ENCODE peak calls at places on chromosomes 12 and 14, in ten cellular contexts. N, M, L, D, A, K, P, O, X and Y are unnamed samples.

GRCh38 chr14:99944241-99944651 is 121.0 kb upstream of the EVL start:
- DNase-seq in L (no peak), K (no peak), P (no peak), D (no peak), M (no peak), O (no peak), N (no peak), A (no peak), X (no peak), Y (no peak)

GRCh38 chr14:98345186-98345585 is 926.8 kb downstream of the BCL11B start:
- DNase-seq in M (no peak), K (no peak), P (no peak), X (no peak), D (no peak), N (no peak), L (no peak), O (no peak), A (no peak), Y (no peak)

GRCh38 chr12:47867496-47867941 is 37.3 kb downstream of the VDR start:
- DNase-seq in L (no peak), K (peak; percentile 46), A (no peak), M (no peak), O (no peak), N (peak; percentile 61), X (peak; percentile 62), P (no peak), D (peak; percentile 65), Y (no peak)

GRCh38 chr14:67999693-68000384 is 180.3 kb downstream of the RAD51B start:
- DNase-seq in A (no peak), L (no peak), P (no peak), M (no peak), O (no peak), D (no peak), K (no peak), X (peak; percentile 37), N (peak; percentile 47), Y (no peak)

GRCh38 chr12:106187155-106187789 is 48.5 kb upstream of the NUAK1 start:
- DNase-seq in D (no peak), M (no peak), K (no peak), X (no peak), L (no peak), O (no peak), A (no peak), N (no peak), P (no peak), Y (no peak)

GRCh38 chr14:94769413-94770250 is at the start of gene GSC:
- DNase-seq in P (no peak), L (no peak), N (no peak), K (no peak), M (no peak), O (peak; percentile 40), A (peak; percentile 41), D (no peak), X (no peak), Y (peak; percentile 69)

GRCh38 chr14:61710853-61711817 is 15.8 kb downstream of the HIF1A start:
- DNase-seq in P (no peak), O (no peak), L (no peak), M (no peak), A (no peak), X (no peak), K (peak; percentile 63), N (no peak), D (no peak), Y (no peak)

GRCh38 chr12:72035625-72036024 is 97.0 kb downstream of the TPH2 start:
- DNase-seq in X (no peak), K (no peak), O (no peak), A (no peak), L (no peak), M (no peak), P (no peak), D (no peak), N (no peak), Y (no peak)

GRCh38 chr14:34081126-34081575 is 130.3 kb upstream of the EGLN3 start:
- DNase-seq in X (no peak), D (no peak), L (no peak), P (no peak), O (no peak), M (no peak), N (no peak), A (no peak), K (peak; percentile 46), Y (no peak)

GRCh38 chr12:64737539-64737938 is 21.7 kb downstream of the GNS start:
- DNase-seq in A (peak; percentile 10), X (no peak), L (peak; percentile 14), K (peak; percentile 97), N (no peak), M (no peak), D (peak; percentile 11), O (no peak), P (no peak), Y (no peak)

GRCh38 chr14:56143025-56143424 is 24.8 kb downstream of the PELI2 start:
- DNase-seq in O (no peak), L (no peak), D (no peak), X (no peak), A (no peak), K (no peak), N (no peak), P (no peak), M (no peak), Y (no peak)

GRCh38 chr12:85794551-85794950 is 41.7 kb downstream of the RASSF9 start:
- DNase-seq in N (no peak), O (no peak), P (no peak), M (no peak), D (no peak), K (no peak), L (no peak), X (no peak), A (no peak), Y (no peak)

GRCh38 chr14:90698379-90698869 is 117.8 kb downstream of the TTC7B start:
- DNase-seq in N (peak; percentile 33), K (peak; percentile 84), M (no peak), X (peak; percentile 33), L (no peak), O (peak; percentile 24), A (no peak), D (no peak), P (no peak), Y (no peak)

GRCh38 chr14:78836777-78837176 is 666.6 kb downstream of the NRXN3 start:
- DNase-seq in M (no peak), D (peak; percentile 17), P (no peak), N (no peak), L (no peak), O (peak; percentile 78), K (peak; percentile 80), X (peak; percentile 23), A (peak; percentile 0), Y (peak; percentile 69)

GRCh38 chr12:1920971-1921370 is 2.5 kb upstream of the CACNA2D4 start:
- DNase-seq in A (no peak), K (no peak), L (no peak), O (peak; percentile 50), M (no peak), D (no peak), P (peak; percentile 78), N (no peak), X (no peak), Y (no peak)

GRCh38 chr12:42468341-42468821 is 121.2 kb downstream of the PRICKLE1 start:
- DNase-seq in P (no peak), L (no peak), N (no peak), K (no peak), D (no peak), A (no peak), M (no peak), O (no peak), X (no peak), Y (no peak)

GRCh38 chr12:50739611-50740010 is 24.3 kb upstream of the ATF1 start:
- DNase-seq in L (no peak), M (no peak), X (no peak), P (no peak), K (no peak), A (no peak), N (no peak), O (no peak), D (no peak), Y (no peak)